ENCODE peak calls at places on chromosomes 3 and 15, in four cellular contexts. S is mesendoderm, G is IMR-90, I is H1. P is an unnamed sample.

GRCh38 chr3:46440531-46441294 is 24.0 kb downstream of the LTF start:
- DNase-seq in S (peak), G (no peak), I (no peak), P (no peak)

GRCh38 chr3:190132376-190132775 is 11.7 kb upstream of the P3H2 start:
- DNase-seq in S (no peak), G (no peak), I (no peak), P (no peak)

GRCh38 chr3:143979813-143980212 is 8.2 kb downstream of the DIPK2A start:
- DNase-seq in S (no peak), G (peak), I (no peak), P (no peak)

GRCh38 chr15:78761891-78762385 is 49.3 kb downstream of the ADAMTS7 start:
- DNase-seq in S (no peak), G (no peak), I (peak), P (no peak)

GRCh38 chr3:105957722-105958121 is 88.9 kb upstream of the CBLB start:
- DNase-seq in S (no peak), G (peak), I (no peak), P (no peak)

GRCh38 chr15:75840659-75841058 is 2.6 kb upstream of the UBE2Q2 start:
- DNase-seq in S (peak), G (peak), I (no peak), P (no peak)

GRCh38 chr15:101060576-101061551 is 141.7 kb downstream of the LRRK1 start:
- DNase-seq in S (no peak), G (no peak), I (peak), P (peak)

GRCh38 chr3:65955792-65956477 is 82.8 kb downstream of the MAGI1 start:
- DNase-seq in S (no peak), G (peak), I (no peak), P (no peak)

GRCh38 chr15:85024509-85025336 is 43.1 kb downstream of the PDE8A start:
- DNase-seq in S (no peak), G (peak), I (no peak), P (no peak)

GRCh38 chr15:67801926-67802914 is 23.1 kb upstream of the SKOR1 start:
- DNase-seq in S (no peak), G (no peak), I (no peak), P (no peak)

GRCh38 chr3:72011495-72011894 is 226.5 kb upstream of the PROK2 start:
- DNase-seq in S (no peak), G (peak), I (no peak), P (no peak)

GRCh38 chr15:32861741-32862140 is 143.9 kb downstream of the GREM1 start:
- DNase-seq in S (peak), G (peak), I (peak), P (peak)

GRCh38 chr3:166291510-166291909 is 454.3 kb upstream of the BCHE start:
- DNase-seq in S (peak), G (no peak), I (peak), P (peak)

GRCh38 chr3:99242271-99242670 is 340.8 kb upstream of the DCBLD2 start:
- DNase-seq in S (no peak), G (peak), I (no peak), P (no peak)

GRCh38 chr15:69422336-69422895 is 8.3 kb downstream of the KIF23 start:
- DNase-seq in S (no peak), G (no peak), I (no peak), P (no peak)

GRCh38 chr3:98843301-98843959 is 58.1 kb downstream of the DCBLD2 start:
- DNase-seq in S (no peak), G (no peak), I (no peak), P (no peak)

GRCh38 chr15:92818658-92819311 is 81.3 kb upstream of the CHD2 start:
- DNase-seq in S (peak), G (no peak), I (no peak), P (no peak)

DNA sequence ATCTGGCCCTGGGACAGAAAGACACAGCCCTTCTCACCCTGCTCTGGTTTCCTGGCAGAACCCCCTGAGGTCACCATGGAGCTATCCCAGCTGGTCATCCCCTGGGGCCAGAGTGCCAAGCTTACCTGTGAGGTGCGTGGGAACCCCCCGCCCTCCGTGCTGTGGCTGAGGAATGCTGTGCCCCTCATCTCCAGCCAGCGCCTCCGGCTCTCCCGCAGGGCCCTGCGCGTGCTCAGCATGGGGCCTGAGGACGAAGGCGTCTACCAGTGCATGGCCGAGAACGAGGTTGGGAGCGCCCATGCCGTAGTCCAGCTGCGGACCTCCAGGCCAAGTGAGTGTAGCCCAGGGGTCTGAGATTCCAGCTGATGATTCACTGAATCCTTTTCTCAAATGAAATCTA is 61.7 kb downstream of the BOC start:
- DNase-seq in S (no peak), G (no peak), I (no peak), P (no peak)
- H2AK5ac ChIP-seq in S (no peak), G (no peak), I (no peak), P (no peak)

DNA sequence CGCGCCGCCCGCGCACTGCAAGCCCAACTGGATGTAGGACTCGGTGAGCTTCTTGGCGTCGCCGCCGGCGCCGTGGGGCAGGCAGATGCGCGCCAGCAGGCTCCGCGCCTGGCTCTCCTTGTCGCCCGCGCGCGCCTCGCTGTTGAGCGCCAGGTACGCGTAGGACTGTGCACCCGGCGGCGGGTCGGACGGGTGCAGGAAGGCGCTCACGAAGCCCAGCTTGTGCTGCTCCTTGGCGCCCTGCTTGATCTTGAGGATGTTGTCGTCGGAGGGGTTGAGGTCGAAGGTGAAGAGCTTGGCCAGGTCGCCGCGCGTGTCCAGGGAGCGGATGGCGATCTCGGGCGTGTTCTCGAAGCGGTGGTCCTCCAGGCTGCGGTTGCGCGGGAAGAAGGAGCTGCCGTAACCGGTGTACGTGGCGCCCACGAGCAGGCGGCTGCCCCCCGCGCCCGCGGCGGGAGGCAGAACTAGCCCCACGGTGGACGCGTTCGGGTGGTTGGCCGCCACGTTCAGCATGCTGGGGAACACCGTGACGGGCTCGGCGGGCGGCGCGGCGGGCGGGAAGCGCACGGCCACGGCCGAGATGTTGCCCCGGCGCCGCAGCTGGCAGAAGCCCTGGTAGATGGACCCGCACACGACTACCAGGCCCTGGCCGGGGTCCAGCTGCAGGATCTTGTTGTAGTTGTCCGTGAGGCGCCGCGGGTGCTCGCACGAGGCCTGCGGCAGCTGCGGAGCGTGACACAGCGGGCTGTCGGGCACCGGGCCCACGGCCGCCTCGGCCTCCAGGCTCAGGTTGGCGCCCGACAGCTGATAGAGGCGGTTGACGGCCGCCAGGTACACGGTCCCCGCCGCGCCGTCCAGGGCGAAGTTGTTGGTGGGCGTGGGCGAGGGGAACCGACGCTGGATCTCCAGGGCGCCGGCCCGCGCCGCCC is 619 bp downstream of the PLXND1 start:
- DNase-seq in S (peak), G (peak), I (peak), P (peak)
- H3K23ac ChIP-seq in S (peak), G (peak), I (no peak), P (no peak)

GRCh38 chr15:51844747-51845426 is 15.4 kb downstream of the TMOD3 start:
- DNase-seq in S (no peak), G (peak), I (no peak), P (no peak)

GRCh38 chr15:51846066-51846462 is 16.6 kb downstream of the TMOD3 start:
- DNase-seq in S (no peak), G (no peak), I (no peak), P (no peak)

GRCh38 chr15:51849866-51850265 is 20.4 kb downstream of the TMOD3 start:
- DNase-seq in S (no peak), G (no peak), I (no peak), P (no peak)

GRCh38 chr15:51846463-51847230 is 17.2 kb downstream of the TMOD3 start:
- DNase-seq in S (no peak), G (peak), I (no peak), P (no peak)

GRCh38 chr15:51848811-51849210 is 19.4 kb downstream of the TMOD3 start:
- DNase-seq in S (no peak), G (no peak), I (no peak), P (no peak)
- H3K56ac ChIP-seq in S (no peak), G (no peak), I (no peak), P (no peak)

DNA sequence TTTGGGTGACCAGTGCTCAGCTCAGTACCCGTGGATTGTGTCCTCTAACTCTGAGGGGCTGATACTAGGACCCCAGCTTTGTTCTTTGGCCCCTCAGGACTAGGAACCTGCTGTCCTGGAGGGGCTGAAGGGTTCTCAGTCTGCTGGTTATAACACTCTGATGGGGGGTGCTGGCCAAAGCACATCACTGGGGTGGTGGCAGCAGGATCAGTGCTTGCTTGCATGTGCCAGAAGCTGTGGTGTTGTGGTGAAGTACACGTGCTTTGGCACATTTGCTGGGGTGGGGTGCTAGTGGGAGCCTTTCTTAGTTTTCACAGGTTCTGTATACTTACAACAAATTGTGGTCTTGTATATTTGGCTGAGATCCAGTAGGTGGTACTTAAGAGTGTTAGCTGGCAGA is 344.2 kb downstream of the EDEM1 start:
- DNase-seq in S (no peak), G (no peak), I (no peak), P (no peak)
- H2AK5ac ChIP-seq in S (no peak), G (no peak), I (no peak), P (no peak)

DNA sequence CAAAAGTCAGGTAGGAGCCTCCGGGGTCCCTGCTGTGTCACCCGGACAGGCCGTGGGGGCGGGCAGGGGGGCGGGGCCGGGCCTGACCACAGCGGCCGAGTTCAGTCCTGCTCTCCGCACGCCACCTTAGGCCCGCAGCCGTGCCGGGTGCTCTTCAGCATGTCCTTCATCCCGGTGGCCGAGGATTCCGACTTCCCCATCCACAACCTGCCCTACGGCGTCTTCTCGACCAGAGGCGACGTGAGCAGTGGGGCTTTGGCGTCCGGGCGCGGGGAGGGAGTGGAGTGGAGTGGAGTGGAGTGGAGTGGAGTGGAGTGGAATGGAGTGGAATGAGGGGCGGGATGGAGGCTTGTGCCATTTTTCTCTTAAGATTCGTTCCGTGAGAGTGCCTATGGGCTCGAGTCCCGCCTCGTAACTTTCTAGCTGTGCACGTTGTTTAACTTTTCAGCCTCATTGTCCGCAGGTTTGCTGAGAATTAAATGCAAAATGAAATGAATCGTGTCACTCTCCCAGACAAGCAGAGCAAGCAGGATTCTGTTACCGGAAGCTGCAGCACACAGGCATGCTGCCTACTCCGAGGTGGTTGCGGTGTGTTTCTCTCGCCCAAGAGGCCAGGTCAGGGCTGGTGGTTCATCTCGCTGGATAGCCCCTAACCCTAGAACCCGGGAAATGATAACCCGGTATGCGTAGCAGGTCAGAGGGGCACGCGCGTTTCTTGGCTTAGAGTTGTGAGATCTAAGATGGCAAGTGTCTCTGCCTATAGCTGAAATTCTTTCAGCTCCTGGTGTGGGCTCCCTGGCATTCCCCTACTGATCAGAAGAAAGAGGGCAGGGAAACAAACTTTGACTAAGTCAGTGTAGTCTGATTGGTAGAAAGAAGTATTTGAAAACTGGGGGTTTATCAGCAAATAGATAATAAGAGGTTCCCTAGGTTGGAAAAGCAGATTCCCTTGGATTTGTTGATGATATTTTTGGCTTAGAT is at the start of gene FAH:
- DNase-seq in S (peak), G (peak), I (peak), P (peak)
- H3K23ac ChIP-seq in S (peak), G (peak), I (no peak), P (no peak)

GRCh38 chr3:60912142-60912541 is 339.1 kb downstream of the FHIT start:
- DNase-seq in S (no peak), G (no peak), I (no peak), P (no peak)
- H3K56ac ChIP-seq in S (no peak), G (no peak), I (no peak), P (no peak)

DNA sequence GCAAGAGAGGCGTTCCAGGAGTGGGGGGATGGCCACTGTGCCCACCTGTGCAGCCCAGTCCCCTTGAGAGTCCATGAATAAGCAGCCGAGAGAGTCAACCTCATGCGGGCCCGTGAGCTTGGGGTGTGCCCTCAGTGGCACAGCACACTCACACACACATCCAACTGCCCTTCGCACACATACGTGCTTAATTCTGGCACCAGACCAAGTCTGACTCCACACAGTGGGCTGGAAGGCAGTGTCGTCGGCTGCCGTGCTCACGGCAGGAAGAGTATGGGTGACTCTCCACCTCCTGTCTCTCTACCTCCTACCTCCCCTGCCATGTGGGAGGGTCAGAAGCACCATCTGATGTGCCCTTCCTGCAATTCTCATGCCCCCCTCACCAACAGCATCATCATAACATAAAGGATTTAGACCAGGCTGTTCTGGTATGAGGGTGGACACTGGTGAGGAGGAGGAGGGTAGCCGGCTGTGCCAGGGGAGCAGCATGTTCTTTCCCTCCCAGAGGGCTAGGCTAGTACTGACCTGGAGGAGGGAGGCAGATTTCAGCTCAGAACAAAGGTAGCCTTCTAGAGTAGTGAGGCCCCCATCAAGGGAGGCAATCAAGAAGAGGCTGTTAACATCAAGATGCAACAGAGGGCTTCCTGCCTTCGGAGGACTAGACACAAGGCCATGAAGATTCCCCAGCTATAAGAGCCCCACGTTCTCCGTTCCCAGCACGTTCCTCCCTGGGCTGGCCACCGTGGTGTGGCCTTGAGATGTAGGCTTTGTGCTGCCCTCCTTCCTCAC is 5.3 kb upstream of the STRA6 start:
- DNase-seq in S (no peak), G (no peak), I (no peak), P (no peak)
- H2AK5ac ChIP-seq in S (peak), G (peak), I (peak), P (no peak)

P was measured in H9.